ENCODE peak calls at places on chromosomes 11 and 22, in five cellular contexts. H is CD8-positive, alpha-beta T cell; Z is heart left ventricle; T is A549; A is tibial nerve. R is an unnamed sample.

GRCh38 chr22:24542641-24543040 is 12.3 kb downstream of the GUCD1 start:
- DNase-seq in H (no peak), Z (peak), T (no peak), A (no peak), R (peak)

GRCh38 chr11:58647141-58647699 is 24.8 kb downstream of the CNTF start:
- DNase-seq in H (no peak), Z (no peak), T (no peak), A (no peak), R (no peak)

GRCh38 chr11:65781962-65782815 is 1.4 kb upstream of the AP5B1 start:
- DNase-seq in H (no peak), Z (no peak), T (no peak), A (no peak), R (no peak)

GRCh38 chr11:7911011-7911410 is 20.1 kb downstream of the OR10A6 start:
- DNase-seq in H (no peak), Z (no peak), T (no peak), A (no peak), R (no peak)

GRCh38 chr11:71101046-71101445 is 151.3 kb downstream of the SHANK2 start:
- DNase-seq in H (no peak), Z (no peak), T (no peak), A (no peak), R (no peak)

GRCh38 chr11:21866781-21867180 is 326.1 kb upstream of the ANO5 start:
- DNase-seq in H (no peak), Z (no peak), T (no peak), A (no peak), R (no peak)

GRCh38 chr11:85028329-85029101 is 598.6 kb downstream of the DLG2 start:
- DNase-seq in H (no peak), Z (no peak), T (no peak), A (no peak), R (no peak)

GRCh38 chr11:129861702-129862107 is 33.7 kb downstream of the NFRKB start:
- DNase-seq in H (no peak), Z (peak), T (peak), A (no peak), R (no peak)

GRCh38 chr11:62542750-62543567 is 3.6 kb downstream of the AHNAK start:
- DNase-seq in H (peak), Z (peak), T (peak), A (peak), R (peak)

GRCh38 chr11:107493117-107493516 is 35.5 kb upstream of the CWF19L2 start:
- DNase-seq in H (no peak), Z (no peak), T (peak), A (no peak), R (no peak)

GRCh38 chr11:121240650-121241299 is 51.8 kb upstream of the SC5D start:
- DNase-seq in H (no peak), Z (no peak), T (no peak), A (no peak), R (no peak)

GRCh38 chr11:120055646-120056045 is 82.3 kb downstream of the TRIM29 start:
- DNase-seq in H (no peak), Z (no peak), T (no peak), A (no peak), R (no peak)

GRCh38 chr22:27270818-27271510 is 530.6 kb downstream of the MN1 start:
- DNase-seq in H (no peak), Z (peak), T (no peak), A (no peak), R (no peak)

GRCh38 chr22:49979587-49980264 is 19.2 kb downstream of the PIM3 start:
- DNase-seq in H (no peak), Z (peak), T (peak), A (no peak), R (no peak)

GRCh38 chr11:96620464-96621044 is 230.7 kb downstream of the JRKL start:
- DNase-seq in H (no peak), Z (no peak), T (no peak), A (no peak), R (no peak)

GRCh38 chr11:47233051-47233450 is 15.6 kb downstream of the ACP2 start:
- DNase-seq in H (no peak), Z (no peak), T (no peak), A (no peak), R (no peak)

GRCh38 chr11:47236482-47236881 is 12.1 kb downstream of the ACP2 start:
- DNase-seq in H (no peak), Z (no peak), T (no peak), A (no peak), R (no peak)

GRCh38 chr11:47235163-47235562 is 13.5 kb downstream of the ACP2 start:
- DNase-seq in H (no peak), Z (no peak), T (no peak), A (no peak), R (no peak)

GRCh38 chr11:47234669-47235075 is 13.9 kb downstream of the ACP2 start:
- DNase-seq in H (peak), Z (peak), T (no peak), A (no peak), R (no peak)

DNA sequence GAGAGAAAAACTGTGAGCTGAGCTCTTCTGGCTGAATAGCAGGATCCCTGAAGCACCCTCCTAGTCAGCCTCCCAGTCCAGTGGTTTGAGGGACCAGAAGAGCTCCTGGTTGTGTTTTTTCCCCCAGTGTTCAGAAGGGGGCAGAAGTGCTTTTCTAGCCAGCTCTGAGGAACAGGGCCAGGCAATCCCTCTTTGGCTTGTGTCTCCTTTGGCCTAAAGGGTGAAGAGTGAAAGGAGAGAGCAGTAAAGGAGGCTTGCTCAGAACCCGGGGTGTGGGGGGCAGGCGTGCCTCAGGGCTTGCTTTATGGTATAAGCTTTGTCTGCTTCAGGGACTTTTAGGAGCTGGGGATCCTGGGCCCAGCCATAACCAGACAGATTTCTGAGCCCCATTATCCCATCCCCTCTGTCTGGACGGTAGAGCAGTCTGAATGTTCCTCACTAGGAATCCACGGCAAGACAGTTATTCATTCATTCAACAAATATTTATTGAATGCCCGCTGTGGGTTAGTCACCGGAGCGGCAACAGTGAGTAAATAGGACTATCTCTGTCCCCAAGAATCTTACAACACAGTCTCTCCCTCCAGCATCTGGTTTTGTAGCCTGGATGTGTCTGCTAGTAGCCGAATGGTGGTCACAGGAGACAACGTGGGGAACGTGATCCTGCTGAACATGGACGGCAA is 14.5 kb downstream of the ACP2 start:
- DNase-seq in H (no peak), Z (peak), T (peak), A (no peak), R (peak)
- TF ChIP-seq CTCF in H (no peak), Z (peak), T (peak), A (no peak), R (peak)

GRCh38 chr11:31236052-31236652 is 133.4 kb downstream of the DCDC1 start:
- DNase-seq in H (no peak), Z (no peak), T (no peak), A (no peak), R (no peak)
- TF ChIP-seq CTCF in H (peak), Z (peak), T (peak), A (peak), R (no peak)

DNA sequence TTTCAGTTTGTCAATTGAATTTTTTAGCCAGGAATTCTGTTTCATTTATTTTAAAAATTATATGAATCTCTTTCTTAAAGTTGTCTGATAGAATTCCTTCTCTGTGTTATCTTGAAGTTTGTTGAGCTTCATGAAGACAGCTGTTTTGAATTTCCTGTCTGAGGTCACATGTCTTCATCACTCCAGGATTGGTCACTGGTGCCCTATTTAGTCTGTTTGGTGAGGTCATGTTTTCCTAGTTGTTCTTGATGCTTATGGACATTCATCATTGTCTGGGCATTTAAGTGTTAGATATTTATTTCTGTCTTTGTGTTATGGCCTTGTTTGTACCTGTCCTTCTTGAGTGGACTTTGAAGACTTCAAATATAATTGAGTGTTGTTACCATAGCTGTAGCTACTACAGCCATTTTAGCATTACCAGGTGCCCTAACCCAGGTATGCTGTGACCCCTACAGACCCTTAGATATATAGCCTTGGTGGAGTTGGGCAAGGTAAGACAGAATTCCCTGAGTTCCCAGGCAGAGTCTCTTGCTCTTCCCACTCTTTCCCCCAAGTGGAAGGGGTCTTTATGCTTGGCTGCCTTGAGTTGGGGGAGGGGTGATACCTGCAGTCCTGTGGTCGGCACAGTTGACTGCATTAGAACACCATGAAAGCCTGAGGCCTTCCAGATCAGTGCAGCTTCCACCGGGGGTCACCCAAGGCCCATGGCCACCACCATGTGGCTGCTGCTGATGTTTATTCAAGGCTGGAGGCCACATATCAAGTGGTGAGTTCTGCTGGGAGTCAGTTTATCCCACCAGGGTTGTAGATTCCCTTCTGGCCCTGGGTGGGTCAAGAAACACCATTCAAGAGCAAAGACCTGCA is 229.6 kb downstream of the DYNC2H1 start:
- DNase-seq in H (no peak), Z (no peak), T (no peak), A (no peak), R (no peak)
- TF ChIP-seq CTCF in H (no peak), Z (no peak), T (no peak), A (no peak), R (no peak)

GRCh38 chr11:45560935-45561330 is 104.5 kb downstream of the CHST1 start:
- DNase-seq in H (no peak), Z (no peak), T (no peak), A (no peak), R (peak)
- TF ChIP-seq CTCF in H (no peak), Z (no peak), T (no peak), A (no peak), R (no peak)

GRCh38 chr11:118979434-118979833 is 7.9 kb downstream of the FOXR1 start:
- DNase-seq in H (no peak), Z (no peak), T (no peak), A (no peak), R (no peak)
- TF ChIP-seq CTCF in H (no peak), Z (no peak), T (no peak), A (no peak), R (no peak)

R was measured in gastrocnemius medialis.